ENCODE peak calls at places on chromosomes 3 and 15, in six cellular contexts. One of them, this sample, is unnamed.

GRCh38 chr3:14031271-14031670 is 93.4 kb downstream of the CHCHD4 start:
- DNase-seq in fibroblast of lung: peak; percentile 6
- DNase-seq in GM23338: no peak
- DNase-seq in gastrocnemius medialis: no peak
- DNase-seq in body of pancreas: no peak
- DNase-seq in MM.1S: no peak
- DNase-seq in this sample: no peak

GRCh38 chr3:12444582-12445468 is 39.5 kb upstream of the TSEN2 start:
- DNase-seq in fibroblast of lung: no peak
- DNase-seq in GM23338: peak; percentile 40
- DNase-seq in gastrocnemius medialis: no peak
- DNase-seq in body of pancreas: no peak
- DNase-seq in MM.1S: no peak
- DNase-seq in this sample: no peak

GRCh38 chr3:177279118-177279815 is 82.0 kb upstream of the TBL1XR1 start:
- DNase-seq in fibroblast of lung: no peak
- DNase-seq in GM23338: peak; percentile 34
- DNase-seq in gastrocnemius medialis: no peak
- DNase-seq in body of pancreas: no peak
- DNase-seq in MM.1S: no peak
- DNase-seq in this sample: no peak

GRCh38 chr15:34838282-34838681 is 42.9 kb upstream of the ACTC1 start:
- DNase-seq in fibroblast of lung: no peak
- DNase-seq in GM23338: no peak
- DNase-seq in gastrocnemius medialis: no peak
- DNase-seq in body of pancreas: no peak
- DNase-seq in MM.1S: no peak
- DNase-seq in this sample: no peak

GRCh38 chr15:73293773-73294172 is 75.0 kb downstream of the HCN4 start:
- DNase-seq in fibroblast of lung: no peak
- DNase-seq in GM23338: no peak
- DNase-seq in gastrocnemius medialis: no peak
- DNase-seq in body of pancreas: no peak
- DNase-seq in MM.1S: no peak
- DNase-seq in this sample: no peak

GRCh38 chr3:8962226-8962861 is 928 bp downstream of the RAD18 start:
- DNase-seq in fibroblast of lung: no peak
- DNase-seq in GM23338: no peak
- DNase-seq in gastrocnemius medialis: no peak
- DNase-seq in body of pancreas: no peak
- DNase-seq in MM.1S: peak; percentile 9
- DNase-seq in this sample: no peak

GRCh38 chr15:93997071-93997658 is 234.2 kb upstream of the MCTP2 start:
- DNase-seq in fibroblast of lung: peak; percentile 37
- DNase-seq in GM23338: peak; percentile 43
- DNase-seq in gastrocnemius medialis: no peak
- DNase-seq in body of pancreas: peak; percentile 32
- DNase-seq in MM.1S: no peak
- DNase-seq in this sample: no peak

GRCh38 chr3:134378384-134378783 is 4.1 kb upstream of the AMOTL2 start:
- DNase-seq in fibroblast of lung: peak; percentile 59
- DNase-seq in GM23338: peak; percentile 89
- DNase-seq in gastrocnemius medialis: no peak
- DNase-seq in body of pancreas: peak; percentile 51
- DNase-seq in MM.1S: no peak
- DNase-seq in this sample: peak; percentile 24

GRCh38 chr3:124791639-124792111 is 61.4 kb downstream of the UMPS start:
- DNase-seq in fibroblast of lung: peak; percentile 91
- DNase-seq in GM23338: no peak
- DNase-seq in gastrocnemius medialis: peak; percentile 37
- DNase-seq in body of pancreas: peak; percentile 55
- DNase-seq in MM.1S: peak; percentile 85
- DNase-seq in this sample: no peak

GRCh38 chr3:30294241-30294667 is 312.1 kb upstream of the TGFBR2 start:
- DNase-seq in fibroblast of lung: no peak
- DNase-seq in GM23338: peak; percentile 18
- DNase-seq in gastrocnemius medialis: no peak
- DNase-seq in body of pancreas: no peak
- DNase-seq in MM.1S: no peak
- DNase-seq in this sample: no peak

GRCh38 chr15:63453181-63453905 is 51.0 kb upstream of the USP3 start:
- DNase-seq in fibroblast of lung: no peak
- DNase-seq in GM23338: no peak
- DNase-seq in gastrocnemius medialis: no peak
- DNase-seq in body of pancreas: no peak
- DNase-seq in MM.1S: no peak
- DNase-seq in this sample: no peak

GRCh38 chr15:97081666-97082226 is 751.2 kb downstream of the NR2F2 start:
- DNase-seq in fibroblast of lung: no peak
- DNase-seq in GM23338: no peak
- DNase-seq in gastrocnemius medialis: no peak
- DNase-seq in body of pancreas: no peak
- DNase-seq in MM.1S: no peak
- DNase-seq in this sample: no peak

GRCh38 chr15:100601158-100601557 is 826 bp downstream of the LINS1 start:
- DNase-seq in fibroblast of lung: no peak
- DNase-seq in GM23338: peak; percentile 21
- DNase-seq in gastrocnemius medialis: no peak
- DNase-seq in body of pancreas: peak; percentile 5
- DNase-seq in MM.1S: peak; percentile 32
- DNase-seq in this sample: peak; percentile 34

GRCh38 chr15:45027220-45027619 is 4.2 kb downstream of the SORD start:
- DNase-seq in fibroblast of lung: no peak
- DNase-seq in GM23338: no peak
- DNase-seq in gastrocnemius medialis: no peak
- DNase-seq in body of pancreas: no peak
- DNase-seq in MM.1S: no peak
- DNase-seq in this sample: no peak

GRCh38 chr15:31268108-31268501 is 58.5 kb upstream of the KLF13 start:
- DNase-seq in fibroblast of lung: no peak
- DNase-seq in GM23338: no peak
- DNase-seq in gastrocnemius medialis: peak; percentile 44
- DNase-seq in body of pancreas: no peak
- DNase-seq in MM.1S: no peak
- DNase-seq in this sample: no peak

GRCh38 chr3:185927501-185928200 is 10.2 kb downstream of the TRA2B start:
- DNase-seq in fibroblast of lung: no peak
- DNase-seq in GM23338: no peak
- DNase-seq in gastrocnemius medialis: no peak
- DNase-seq in body of pancreas: no peak
- DNase-seq in MM.1S: no peak
- DNase-seq in this sample: no peak
- H3K4me1 ChIP-seq in fibroblast of lung: peaks cover 17% of the 10 kb centered on the region
- H3K4me1 ChIP-seq in GM23338: peaks cover 61% of the 10 kb centered on the region
- H3K4me1 ChIP-seq in gastrocnemius medialis: peaks cover 79% of the 10 kb centered on the region
- H3K4me1 ChIP-seq in body of pancreas: peaks cover 72% of the 10 kb centered on the region
- H3K4me1 ChIP-seq in MM.1S: peaks cover 46% of the 10 kb centered on the region
- H3K4me1 ChIP-seq in this sample: peaks cover 58% of the 10 kb centered on the region

DNA sequence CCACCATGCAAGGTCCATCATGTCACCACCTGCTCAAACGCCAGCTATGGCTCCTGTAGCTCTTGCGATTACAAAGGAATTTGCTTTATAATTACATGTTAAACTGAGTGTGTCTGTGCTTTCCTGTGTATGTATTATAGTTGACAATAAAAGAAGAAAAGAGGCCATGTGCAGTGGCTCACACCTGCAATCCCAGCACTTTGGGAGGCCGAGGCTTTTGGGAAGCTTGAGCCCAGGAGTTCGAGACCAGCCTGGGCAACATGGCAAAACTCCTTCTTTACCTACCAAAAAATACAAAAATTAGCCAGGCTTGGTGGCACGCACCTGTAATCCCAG is 27.0 kb downstream of the ATRIP start:
- DNase-seq in fibroblast of lung: no peak
- DNase-seq in GM23338: no peak
- DNase-seq in gastrocnemius medialis: no peak
- DNase-seq in body of pancreas: no peak
- DNase-seq in MM.1S: no peak
- DNase-seq in this sample: no peak
- H3K4me1 ChIP-seq in fibroblast of lung: peaks cover 4% of the 10 kb centered on the region
- H3K4me1 ChIP-seq in GM23338: peaks cover 26% of the 10 kb centered on the region
- H3K4me1 ChIP-seq in gastrocnemius medialis: peaks cover 26% of the 10 kb centered on the region
- H3K4me1 ChIP-seq in body of pancreas: peaks cover 45% of the 10 kb centered on the region
- H3K4me1 ChIP-seq in MM.1S: peaks cover 8% of the 10 kb centered on the region
- H3K4me1 ChIP-seq in this sample: peaks cover 51% of the 10 kb centered on the region

GRCh38 chr3:62445267-62445666 is 71.9 kb upstream of the FEZF2 start:
- DNase-seq in fibroblast of lung: peak; percentile 70
- DNase-seq in GM23338: peak; percentile 36
- DNase-seq in gastrocnemius medialis: no peak
- DNase-seq in body of pancreas: no peak
- DNase-seq in MM.1S: peak; percentile 63
- DNase-seq in this sample: peak; percentile 19

GRCh38 chr3:62436785-62437184 is 63.4 kb upstream of the FEZF2 start:
- DNase-seq in fibroblast of lung: no peak
- DNase-seq in GM23338: no peak
- DNase-seq in gastrocnemius medialis: no peak
- DNase-seq in body of pancreas: no peak
- DNase-seq in MM.1S: no peak
- DNase-seq in this sample: no peak

GRCh38 chr3:62439176-62439813 is 65.9 kb upstream of the FEZF2 start:
- DNase-seq in fibroblast of lung: no peak
- DNase-seq in GM23338: peak; percentile 44
- DNase-seq in gastrocnemius medialis: no peak
- DNase-seq in body of pancreas: no peak
- DNase-seq in MM.1S: no peak
- DNase-seq in this sample: no peak

DNA sequence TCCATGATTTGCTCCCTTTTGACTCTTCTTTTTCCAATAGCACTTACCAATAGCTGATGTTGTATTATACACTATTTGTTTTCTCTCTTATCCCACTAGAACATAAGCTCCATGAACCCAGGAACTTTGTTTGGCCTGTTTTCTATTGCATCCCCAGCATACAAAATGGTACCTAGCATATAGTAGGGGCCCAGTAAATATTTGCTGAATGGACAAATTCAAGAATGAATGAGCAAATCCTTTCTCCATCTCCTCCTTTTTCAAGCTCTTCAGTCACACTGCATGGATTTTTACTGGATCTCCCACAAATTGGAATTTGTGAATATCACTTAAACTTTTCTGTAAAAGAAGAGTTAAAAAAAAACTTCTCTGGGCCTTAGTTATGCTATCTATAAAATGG is 66.6 kb upstream of the FEZF2 start:
- DNase-seq in fibroblast of lung: no peak
- DNase-seq in GM23338: no peak
- DNase-seq in gastrocnemius medialis: no peak
- DNase-seq in body of pancreas: no peak
- DNase-seq in MM.1S: no peak
- DNase-seq in this sample: no peak
- H3K4me1 ChIP-seq in fibroblast of lung: no peaks in the 10 kb centered on the region
- H3K4me1 ChIP-seq in GM23338: peaks cover 31% of the 10 kb centered on the region
- H3K4me1 ChIP-seq in gastrocnemius medialis: no peaks in the 10 kb centered on the region
- H3K4me1 ChIP-seq in body of pancreas: no peaks in the 10 kb centered on the region
- H3K4me1 ChIP-seq in MM.1S: no peaks in the 10 kb centered on the region
- H3K4me1 ChIP-seq in this sample: no peaks in the 10 kb centered on the region

GRCh38 chr3:5168110-5168509 is 19.4 kb upstream of the EDEM1 start:
- DNase-seq in fibroblast of lung: no peak
- DNase-seq in GM23338: no peak
- DNase-seq in gastrocnemius medialis: no peak
- DNase-seq in body of pancreas: no peak
- DNase-seq in MM.1S: no peak
- DNase-seq in this sample: no peak

GRCh38 chr3:5162102-5162501 is 25.4 kb upstream of the EDEM1 start:
- DNase-seq in fibroblast of lung: peak; percentile 33
- DNase-seq in GM23338: no peak
- DNase-seq in gastrocnemius medialis: no peak
- DNase-seq in body of pancreas: no peak
- DNase-seq in MM.1S: no peak
- DNase-seq in this sample: no peak

GRCh38 chr3:5166846-5167245 is 20.7 kb upstream of the EDEM1 start:
- DNase-seq in fibroblast of lung: no peak
- DNase-seq in GM23338: no peak
- DNase-seq in gastrocnemius medialis: no peak
- DNase-seq in body of pancreas: no peak
- DNase-seq in MM.1S: no peak
- DNase-seq in this sample: no peak

GRCh38 chr3:5160926-5161858 is 26.3 kb upstream of the EDEM1 start:
- DNase-seq in fibroblast of lung: no peak
- DNase-seq in GM23338: peak; percentile 16
- DNase-seq in gastrocnemius medialis: no peak
- DNase-seq in body of pancreas: no peak
- DNase-seq in MM.1S: no peak
- DNase-seq in this sample: no peak

DNA sequence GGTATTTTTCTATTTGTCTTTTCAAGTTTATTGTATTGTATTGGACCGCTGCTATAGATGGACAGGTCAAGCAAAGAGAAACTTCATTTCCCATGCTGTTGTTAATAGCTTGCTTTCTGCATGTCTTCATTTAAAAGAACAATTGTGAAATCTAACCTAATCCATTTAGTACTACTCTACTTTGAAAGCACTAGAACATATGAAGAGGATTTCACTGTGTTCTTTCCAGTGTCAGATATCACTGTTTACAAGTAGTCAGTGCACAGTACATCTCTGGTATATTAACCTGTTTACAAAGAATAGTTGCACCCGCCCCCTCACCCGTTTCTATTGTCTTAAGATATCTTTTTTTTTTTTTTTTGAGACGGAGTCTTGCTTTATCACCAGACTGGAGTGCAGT is 21.8 kb upstream of the EDEM1 start:
- DNase-seq in fibroblast of lung: no peak
- DNase-seq in GM23338: no peak
- DNase-seq in gastrocnemius medialis: no peak
- DNase-seq in body of pancreas: no peak
- DNase-seq in MM.1S: no peak
- DNase-seq in this sample: no peak
- H3K4me1 ChIP-seq in fibroblast of lung: peaks cover 9% of the 10 kb centered on the region
- H3K4me1 ChIP-seq in GM23338: peaks cover 23% of the 10 kb centered on the region
- H3K4me1 ChIP-seq in gastrocnemius medialis: peaks cover 80% of the 10 kb centered on the region
- H3K4me1 ChIP-seq in body of pancreas: peaks cover 38% of the 10 kb centered on the region
- H3K4me1 ChIP-seq in MM.1S: peaks cover 11% of the 10 kb centered on the region
- H3K4me1 ChIP-seq in this sample: no peaks in the 10 kb centered on the region

GRCh38 chr15:98900382-98900781 is 107.2 kb downstream of the PGPEP1L start:
- DNase-seq in fibroblast of lung: peak; percentile 49
- DNase-seq in GM23338: peak; percentile 57
- DNase-seq in gastrocnemius medialis: no peak
- DNase-seq in body of pancreas: no peak
- DNase-seq in MM.1S: no peak
- DNase-seq in this sample: no peak
- H3K4me1 ChIP-seq in fibroblast of lung: peaks cover 26% of the 10 kb centered on the region
- H3K4me1 ChIP-seq in GM23338: peaks cover 31% of the 10 kb centered on the region
- H3K4me1 ChIP-seq in gastrocnemius medialis: no peaks in the 10 kb centered on the region
- H3K4me1 ChIP-seq in body of pancreas: peaks cover 9% of the 10 kb centered on the region
- H3K4me1 ChIP-seq in MM.1S: no peaks in the 10 kb centered on the region
- H3K4me1 ChIP-seq in this sample: no peaks in the 10 kb centered on the region

This sample was measured in naive thymus-derived CD4-positive, alpha-beta T cell.